ENCODE peak calls at places on chromosomes 11 and 22, in seven cellular contexts. One of them, this sample, is unnamed.

GRCh38 chr22:49291169-49291568 is 536.5 kb downstream of the BRD1 start:
- DNase-seq in stimulated activated CD8-positive, alpha-beta memory T cell treated with anti-CD3 and anti-CD28 coated beads, Interleukin-4, amount 100 ng/mL, for 1 hour: no peak
- DNase-seq in GM13977: no peak
- DNase-seq in epithelial cell of esophagus: no peak
- DNase-seq in choroid plexus epithelial cell: no peak
- DNase-seq in upper lobe of left lung: peak; percentile 6
- DNase-seq in activated CD4-positive, alpha-beta T cell treated with anti-CD3 and anti-CD28 coated beads, Interleukin-2, amount 50 U/mL, for 48 hours: no peak
- DNase-seq in this sample: peak; percentile 60

GRCh38 chr11:110711448-110711775 is 825 bp downstream of the ARHGAP20 start:
- DNase-seq in stimulated activated CD8-positive, alpha-beta memory T cell treated with anti-CD3 and anti-CD28 coated beads, Interleukin-4, amount 100 ng/mL, for 1 hour: no peak
- DNase-seq in GM13977: peak; percentile 9
- DNase-seq in epithelial cell of esophagus: no peak
- DNase-seq in choroid plexus epithelial cell: no peak
- DNase-seq in upper lobe of left lung: no peak
- DNase-seq in activated CD4-positive, alpha-beta T cell treated with anti-CD3 and anti-CD28 coated beads, Interleukin-2, amount 50 U/mL, for 48 hours: no peak
- DNase-seq in this sample: peak; percentile 49

GRCh38 chr22:50314455-50315288 is 7.2 kb upstream of the PLXNB2 start:
- DNase-seq in stimulated activated CD8-positive, alpha-beta memory T cell treated with anti-CD3 and anti-CD28 coated beads, Interleukin-4, amount 100 ng/mL, for 1 hour: peak; percentile 51
- DNase-seq in GM13977: peak; percentile 89
- DNase-seq in epithelial cell of esophagus: no peak
- DNase-seq in choroid plexus epithelial cell: no peak
- DNase-seq in upper lobe of left lung: peak; percentile 86
- DNase-seq in activated CD4-positive, alpha-beta T cell treated with anti-CD3 and anti-CD28 coated beads, Interleukin-2, amount 50 U/mL, for 48 hours: peak; percentile 90
- DNase-seq in this sample: no peak

GRCh38 chr11:13859986-13860385 is 102.5 kb upstream of the SPON1 start:
- DNase-seq in stimulated activated CD8-positive, alpha-beta memory T cell treated with anti-CD3 and anti-CD28 coated beads, Interleukin-4, amount 100 ng/mL, for 1 hour: no peak
- DNase-seq in GM13977: no peak
- DNase-seq in epithelial cell of esophagus: no peak
- DNase-seq in choroid plexus epithelial cell: no peak
- DNase-seq in upper lobe of left lung: no peak
- DNase-seq in activated CD4-positive, alpha-beta T cell treated with anti-CD3 and anti-CD28 coated beads, Interleukin-2, amount 50 U/mL, for 48 hours: no peak
- DNase-seq in this sample: no peak

GRCh38 chr11:1771700-1772099 is 8.0 kb upstream of the CTSD start:
- DNase-seq in stimulated activated CD8-positive, alpha-beta memory T cell treated with anti-CD3 and anti-CD28 coated beads, Interleukin-4, amount 100 ng/mL, for 1 hour: no peak
- DNase-seq in GM13977: no peak
- DNase-seq in epithelial cell of esophagus: peak; percentile 76
- DNase-seq in choroid plexus epithelial cell: peak; percentile 92
- DNase-seq in upper lobe of left lung: peak; percentile 80
- DNase-seq in activated CD4-positive, alpha-beta T cell treated with anti-CD3 and anti-CD28 coated beads, Interleukin-2, amount 50 U/mL, for 48 hours: no peak
- DNase-seq in this sample: peak; percentile 76

GRCh38 chr11:61333638-61334433 is 808 bp downstream of the TKFC start:
- DNase-seq in stimulated activated CD8-positive, alpha-beta memory T cell treated with anti-CD3 and anti-CD28 coated beads, Interleukin-4, amount 100 ng/mL, for 1 hour: no peak
- DNase-seq in GM13977: no peak
- DNase-seq in epithelial cell of esophagus: no peak
- DNase-seq in choroid plexus epithelial cell: no peak
- DNase-seq in upper lobe of left lung: no peak
- DNase-seq in activated CD4-positive, alpha-beta T cell treated with anti-CD3 and anti-CD28 coated beads, Interleukin-2, amount 50 U/mL, for 48 hours: peak; percentile 36
- DNase-seq in this sample: no peak

GRCh38 chr11:127656266-127656879 is 655.8 kb upstream of the KIRREL3 start:
- DNase-seq in stimulated activated CD8-positive, alpha-beta memory T cell treated with anti-CD3 and anti-CD28 coated beads, Interleukin-4, amount 100 ng/mL, for 1 hour: no peak
- DNase-seq in GM13977: no peak
- DNase-seq in epithelial cell of esophagus: no peak
- DNase-seq in choroid plexus epithelial cell: no peak
- DNase-seq in upper lobe of left lung: no peak
- DNase-seq in activated CD4-positive, alpha-beta T cell treated with anti-CD3 and anti-CD28 coated beads, Interleukin-2, amount 50 U/mL, for 48 hours: no peak
- DNase-seq in this sample: no peak

GRCh38 chr11:65890324-65891179 is at the start of gene CCDC85B:
- DNase-seq in stimulated activated CD8-positive, alpha-beta memory T cell treated with anti-CD3 and anti-CD28 coated beads, Interleukin-4, amount 100 ng/mL, for 1 hour: peak; percentile 97
- DNase-seq in GM13977: peak; percentile 98
- DNase-seq in epithelial cell of esophagus: peak; percentile 97
- DNase-seq in choroid plexus epithelial cell: peak; percentile 97
- DNase-seq in upper lobe of left lung: peak; percentile 99
- DNase-seq in activated CD4-positive, alpha-beta T cell treated with anti-CD3 and anti-CD28 coated beads, Interleukin-2, amount 50 U/mL, for 48 hours: peak; percentile 99
- DNase-seq in this sample: peak; percentile 99

GRCh38 chr22:44752285-44753188 is at the start of gene ARHGAP8:
- DNase-seq in stimulated activated CD8-positive, alpha-beta memory T cell treated with anti-CD3 and anti-CD28 coated beads, Interleukin-4, amount 100 ng/mL, for 1 hour: no peak
- DNase-seq in GM13977: no peak
- DNase-seq in epithelial cell of esophagus: peak; percentile 53
- DNase-seq in choroid plexus epithelial cell: no peak
- DNase-seq in upper lobe of left lung: peak; percentile 63
- DNase-seq in activated CD4-positive, alpha-beta T cell treated with anti-CD3 and anti-CD28 coated beads, Interleukin-2, amount 50 U/mL, for 48 hours: no peak
- DNase-seq in this sample: no peak

GRCh38 chr22:46098525-46099475 is 51.5 kb upstream of the PPARA start:
- DNase-seq in stimulated activated CD8-positive, alpha-beta memory T cell treated with anti-CD3 and anti-CD28 coated beads, Interleukin-4, amount 100 ng/mL, for 1 hour: no peak
- DNase-seq in GM13977: no peak
- DNase-seq in epithelial cell of esophagus: no peak
- DNase-seq in choroid plexus epithelial cell: no peak
- DNase-seq in upper lobe of left lung: no peak
- DNase-seq in activated CD4-positive, alpha-beta T cell treated with anti-CD3 and anti-CD28 coated beads, Interleukin-2, amount 50 U/mL, for 48 hours: no peak
- DNase-seq in this sample: no peak

GRCh38 chr22:49010086-49010863 is 817.4 kb downstream of the BRD1 start:
- DNase-seq in stimulated activated CD8-positive, alpha-beta memory T cell treated with anti-CD3 and anti-CD28 coated beads, Interleukin-4, amount 100 ng/mL, for 1 hour: no peak
- DNase-seq in GM13977: no peak
- DNase-seq in epithelial cell of esophagus: no peak
- DNase-seq in choroid plexus epithelial cell: no peak
- DNase-seq in upper lobe of left lung: no peak
- DNase-seq in activated CD4-positive, alpha-beta T cell treated with anti-CD3 and anti-CD28 coated beads, Interleukin-2, amount 50 U/mL, for 48 hours: no peak
- DNase-seq in this sample: no peak

GRCh38 chr22:47565607-47566006 is 803.2 kb downstream of the TBC1D22A start:
- DNase-seq in stimulated activated CD8-positive, alpha-beta memory T cell treated with anti-CD3 and anti-CD28 coated beads, Interleukin-4, amount 100 ng/mL, for 1 hour: no peak
- DNase-seq in GM13977: no peak
- DNase-seq in epithelial cell of esophagus: no peak
- DNase-seq in choroid plexus epithelial cell: no peak
- DNase-seq in upper lobe of left lung: no peak
- DNase-seq in activated CD4-positive, alpha-beta T cell treated with anti-CD3 and anti-CD28 coated beads, Interleukin-2, amount 50 U/mL, for 48 hours: no peak
- DNase-seq in this sample: no peak

GRCh38 chr11:74462009-74462408 is 5.3 kb downstream of the KCNE3 start:
- DNase-seq in stimulated activated CD8-positive, alpha-beta memory T cell treated with anti-CD3 and anti-CD28 coated beads, Interleukin-4, amount 100 ng/mL, for 1 hour: no peak
- DNase-seq in GM13977: no peak
- DNase-seq in epithelial cell of esophagus: no peak
- DNase-seq in choroid plexus epithelial cell: peak; percentile 78
- DNase-seq in upper lobe of left lung: peak; percentile 95
- DNase-seq in activated CD4-positive, alpha-beta T cell treated with anti-CD3 and anti-CD28 coated beads, Interleukin-2, amount 50 U/mL, for 48 hours: no peak
- DNase-seq in this sample: peak; percentile 89

GRCh38 chr11:121435132-121435531 is 17.0 kb upstream of the SORL1 start:
- DNase-seq in stimulated activated CD8-positive, alpha-beta memory T cell treated with anti-CD3 and anti-CD28 coated beads, Interleukin-4, amount 100 ng/mL, for 1 hour: no peak
- DNase-seq in GM13977: no peak
- DNase-seq in epithelial cell of esophagus: no peak
- DNase-seq in choroid plexus epithelial cell: no peak
- DNase-seq in upper lobe of left lung: no peak
- DNase-seq in activated CD4-positive, alpha-beta T cell treated with anti-CD3 and anti-CD28 coated beads, Interleukin-2, amount 50 U/mL, for 48 hours: no peak
- DNase-seq in this sample: no peak

GRCh38 chr11:23991140-23991539 is 505.7 kb upstream of the LUZP2 start:
- DNase-seq in stimulated activated CD8-positive, alpha-beta memory T cell treated with anti-CD3 and anti-CD28 coated beads, Interleukin-4, amount 100 ng/mL, for 1 hour: no peak
- DNase-seq in GM13977: no peak
- DNase-seq in epithelial cell of esophagus: no peak
- DNase-seq in choroid plexus epithelial cell: peak; percentile 67
- DNase-seq in upper lobe of left lung: no peak
- DNase-seq in activated CD4-positive, alpha-beta T cell treated with anti-CD3 and anti-CD28 coated beads, Interleukin-2, amount 50 U/mL, for 48 hours: no peak
- DNase-seq in this sample: no peak

GRCh38 chr11:81444306-81444705 is 1289.4 kb downstream of the FAM181B start:
- DNase-seq in stimulated activated CD8-positive, alpha-beta memory T cell treated with anti-CD3 and anti-CD28 coated beads, Interleukin-4, amount 100 ng/mL, for 1 hour: no peak
- DNase-seq in GM13977: no peak
- DNase-seq in epithelial cell of esophagus: no peak
- DNase-seq in choroid plexus epithelial cell: peak; percentile 2
- DNase-seq in upper lobe of left lung: no peak
- DNase-seq in activated CD4-positive, alpha-beta T cell treated with anti-CD3 and anti-CD28 coated beads, Interleukin-2, amount 50 U/mL, for 48 hours: no peak
- DNase-seq in this sample: no peak

GRCh38 chr11:68904458-68904847 is 762 bp downstream of the IGHMBP2 start:
- DNase-seq in stimulated activated CD8-positive, alpha-beta memory T cell treated with anti-CD3 and anti-CD28 coated beads, Interleukin-4, amount 100 ng/mL, for 1 hour: no peak
- DNase-seq in GM13977: no peak
- DNase-seq in epithelial cell of esophagus: peak; percentile 39
- DNase-seq in choroid plexus epithelial cell: no peak
- DNase-seq in upper lobe of left lung: no peak
- DNase-seq in activated CD4-positive, alpha-beta T cell treated with anti-CD3 and anti-CD28 coated beads, Interleukin-2, amount 50 U/mL, for 48 hours: no peak
- DNase-seq in this sample: no peak

GRCh38 chr22:41092847-41093371 is 517 bp downstream of the EP300 start:
- DNase-seq in stimulated activated CD8-positive, alpha-beta memory T cell treated with anti-CD3 and anti-CD28 coated beads, Interleukin-4, amount 100 ng/mL, for 1 hour: no peak
- DNase-seq in GM13977: peak; percentile 39
- DNase-seq in epithelial cell of esophagus: peak; percentile 37
- DNase-seq in choroid plexus epithelial cell: peak; percentile 33
- DNase-seq in upper lobe of left lung: no peak
- DNase-seq in activated CD4-positive, alpha-beta T cell treated with anti-CD3 and anti-CD28 coated beads, Interleukin-2, amount 50 U/mL, for 48 hours: peak; percentile 46
- DNase-seq in this sample: peak; percentile 68

GRCh38 chr22:37953062-37953436 is 352 bp downstream of the C22orf23 start:
- DNase-seq in stimulated activated CD8-positive, alpha-beta memory T cell treated with anti-CD3 and anti-CD28 coated beads, Interleukin-4, amount 100 ng/mL, for 1 hour: no peak
- DNase-seq in GM13977: no peak
- DNase-seq in epithelial cell of esophagus: peak; percentile 50
- DNase-seq in choroid plexus epithelial cell: no peak
- DNase-seq in upper lobe of left lung: no peak
- DNase-seq in activated CD4-positive, alpha-beta T cell treated with anti-CD3 and anti-CD28 coated beads, Interleukin-2, amount 50 U/mL, for 48 hours: no peak
- DNase-seq in this sample: no peak

GRCh38 chr11:62682518-62682917 is 3.6 kb upstream of the UBXN1 start:
- DNase-seq in stimulated activated CD8-positive, alpha-beta memory T cell treated with anti-CD3 and anti-CD28 coated beads, Interleukin-4, amount 100 ng/mL, for 1 hour: no peak
- DNase-seq in GM13977: no peak
- DNase-seq in epithelial cell of esophagus: no peak
- DNase-seq in choroid plexus epithelial cell: no peak
- DNase-seq in upper lobe of left lung: no peak
- DNase-seq in activated CD4-positive, alpha-beta T cell treated with anti-CD3 and anti-CD28 coated beads, Interleukin-2, amount 50 U/mL, for 48 hours: no peak
- DNase-seq in this sample: no peak

GRCh38 chr22:45197606-45198462 is 34.1 kb downstream of the NUP50 start:
- DNase-seq in stimulated activated CD8-positive, alpha-beta memory T cell treated with anti-CD3 and anti-CD28 coated beads, Interleukin-4, amount 100 ng/mL, for 1 hour: no peak
- DNase-seq in GM13977: no peak
- DNase-seq in epithelial cell of esophagus: no peak
- DNase-seq in choroid plexus epithelial cell: peak; percentile 21
- DNase-seq in upper lobe of left lung: no peak
- DNase-seq in activated CD4-positive, alpha-beta T cell treated with anti-CD3 and anti-CD28 coated beads, Interleukin-2, amount 50 U/mL, for 48 hours: no peak
- DNase-seq in this sample: no peak

GRCh38 chr11:116519499-116519898 is 253.3 kb downstream of the BUD13 start:
- DNase-seq in stimulated activated CD8-positive, alpha-beta memory T cell treated with anti-CD3 and anti-CD28 coated beads, Interleukin-4, amount 100 ng/mL, for 1 hour: no peak
- DNase-seq in GM13977: no peak
- DNase-seq in epithelial cell of esophagus: no peak
- DNase-seq in choroid plexus epithelial cell: no peak
- DNase-seq in upper lobe of left lung: no peak
- DNase-seq in activated CD4-positive, alpha-beta T cell treated with anti-CD3 and anti-CD28 coated beads, Interleukin-2, amount 50 U/mL, for 48 hours: no peak
- DNase-seq in this sample: peak; percentile 28

GRCh38 chr22:31347251-31348008 is 1.3 kb upstream of the PATZ1 start:
- DNase-seq in stimulated activated CD8-positive, alpha-beta memory T cell treated with anti-CD3 and anti-CD28 coated beads, Interleukin-4, amount 100 ng/mL, for 1 hour: peak; percentile 2
- DNase-seq in GM13977: peak; percentile 67
- DNase-seq in epithelial cell of esophagus: peak; percentile 74
- DNase-seq in choroid plexus epithelial cell: peak; percentile 80
- DNase-seq in upper lobe of left lung: peak; percentile 62
- DNase-seq in activated CD4-positive, alpha-beta T cell treated with anti-CD3 and anti-CD28 coated beads, Interleukin-2, amount 50 U/mL, for 48 hours: peak; percentile 81
- DNase-seq in this sample: peak; percentile 87

GRCh38 chr22:24434472-24435322 is 7.3 kb downstream of the ADORA2A start:
- DNase-seq in stimulated activated CD8-positive, alpha-beta memory T cell treated with anti-CD3 and anti-CD28 coated beads, Interleukin-4, amount 100 ng/mL, for 1 hour: peak; percentile 73
- DNase-seq in GM13977: peak; percentile 87
- DNase-seq in epithelial cell of esophagus: no peak
- DNase-seq in choroid plexus epithelial cell: peak; percentile 82
- DNase-seq in upper lobe of left lung: peak; percentile 56
- DNase-seq in activated CD4-positive, alpha-beta T cell treated with anti-CD3 and anti-CD28 coated beads, Interleukin-2, amount 50 U/mL, for 48 hours: peak; percentile 78
- DNase-seq in this sample: peak; percentile 74